ENCODE peak calls at places on chromosomes 1 and 21, in six cellular contexts. P is NAMALWA; Z is cardiac septum; G is GM23248; J is activated CD4-positive, alpha-beta T cell treated with anti-CD3 and anti-CD28 coated beads, Interleukin-2, amount 50 U/mL, for 48 hours; W is fibroblast of the aortic adventitia. V is an unnamed sample.

GRCh38 chr21:44958471-44959191 is 18.8 kb downstream of the SLX9 start:
- DNase-seq in P (no peak), Z (no peak), G (peak; percentile 74), J (no peak), W (peak; percentile 66), V (peak; percentile 82)

GRCh38 chr1:228150458-228151169 is 884 bp downstream of the GJC2 start:
- DNase-seq in P (no peak), Z (peak; percentile 85), G (peak; percentile 90), J (no peak), W (peak; percentile 96), V (peak; percentile 61)

GRCh38 chr1:166383635-166384346 is 217.0 kb upstream of the FAM78B start:
- DNase-seq in P (no peak), Z (no peak), G (no peak), J (no peak), W (no peak), V (no peak)

GRCh38 chr1:183697814-183698590 is 44.9 kb upstream of the APOBEC4 start:
- DNase-seq in P (no peak), Z (no peak), G (no peak), J (no peak), W (no peak), V (no peak)

GRCh38 chr1:65235867-65236805 is 73.2 kb upstream of the DNAJC6 start:
- DNase-seq in P (peak; percentile 76), Z (no peak), G (peak; percentile 49), J (no peak), W (peak; percentile 47), V (no peak)

GRCh38 chr1:108183301-108183700 is 16.8 kb downstream of the SLC25A24 start:
- DNase-seq in P (no peak), Z (no peak), G (no peak), J (no peak), W (no peak), V (no peak)

GRCh38 chr1:162627662-162628296 is 4.5 kb upstream of the DDR2 start:
- DNase-seq in P (peak; percentile 60), Z (no peak), G (peak; percentile 64), J (no peak), W (peak; percentile 60), V (no peak)

GRCh38 chr21:28066051-28066450 is 926.6 kb downstream of the LTN1 start:
- DNase-seq in P (peak; percentile 39), Z (no peak), G (peak; percentile 23), J (no peak), W (peak; percentile 16), V (no peak)

GRCh38 chr1:245512980-245513578 is 358.3 kb downstream of the KIF26B start:
- DNase-seq in P (peak; percentile 28), Z (no peak), G (peak; percentile 67), J (no peak), W (peak; percentile 42), V (peak; percentile 31)

GRCh38 chr1:245863566-245864184 is 643.4 kb downstream of the SMYD3 start:
- DNase-seq in P (no peak), Z (no peak), G (no peak), J (no peak), W (no peak), V (no peak)

GRCh38 chr1:1334835-1335234 is 3.8 kb downstream of the TAS1R3 start:
- DNase-seq in P (no peak), Z (no peak), G (no peak), J (no peak), W (no peak), V (no peak)

GRCh38 chr1:6438047-6438525 is 13.5 kb downstream of the ESPN start:
- DNase-seq in P (peak; percentile 90), Z (peak; percentile 83), G (peak; percentile 53), J (peak; percentile 81), W (peak; percentile 55), V (peak; percentile 59)

GRCh38 chr1:229048221-229048620 is 222.7 kb upstream of the RAB4A start:
- DNase-seq in P (no peak), Z (no peak), G (no peak), J (no peak), W (no peak), V (no peak)

GRCh38 chr1:201885531-201886075 is 3.1 kb upstream of the SHISA4 start:
- DNase-seq in P (no peak), Z (no peak), G (peak; percentile 78), J (no peak), W (peak; percentile 90), V (peak; percentile 87)